ENCODE peak calls at places on chromosome 13, in five cellular contexts. One of them, this sample, is unnamed.

GRCh38 chr13:27053902-27054595 is 117.6 kb downstream of the USP12 start:
- DNase-seq in A549: no peak
- DNase-seq in activated CD4-positive, alpha-beta T cell treated with anti-CD3 and anti-CD28 coated beads, Interleukin-2, amount 50 U/mL, for 24 hours: no peak
- DNase-seq in omental fat pad: no peak
- DNase-seq in T-helper 1 cell: no peak
- DNase-seq in this sample: no peak

GRCh38 chr13:106513025-106513424 is 22.4 kb downstream of the EFNB2 start:
- DNase-seq in omental fat pad: no peak
- DNase-seq in activated CD4-positive, alpha-beta T cell treated with anti-CD3 and anti-CD28 coated beads, Interleukin-2, amount 50 U/mL, for 24 hours: no peak
- DNase-seq in T-helper 1 cell: no peak
- DNase-seq in A549: no peak
- DNase-seq in this sample: no peak

GRCh38 chr13:44710576-44710975 is 134.4 kb upstream of the TSC22D1 start:
- DNase-seq in T-helper 1 cell: no peak
- DNase-seq in A549: peak
- DNase-seq in omental fat pad: no peak
- DNase-seq in activated CD4-positive, alpha-beta T cell treated with anti-CD3 and anti-CD28 coated beads, Interleukin-2, amount 50 U/mL, for 24 hours: peak
- DNase-seq in this sample: no peak

GRCh38 chr13:74040200-74040599 is 94.0 kb downstream of the KLF12 start:
- DNase-seq in A549: peak
- DNase-seq in omental fat pad: no peak
- DNase-seq in activated CD4-positive, alpha-beta T cell treated with anti-CD3 and anti-CD28 coated beads, Interleukin-2, amount 50 U/mL, for 24 hours: no peak
- DNase-seq in T-helper 1 cell: no peak
- DNase-seq in this sample: no peak

GRCh38 chr13:21071015-21071414 is 9.6 kb upstream of the LATS2 start:
- DNase-seq in A549: no peak
- DNase-seq in T-helper 1 cell: no peak
- DNase-seq in omental fat pad: no peak
- DNase-seq in activated CD4-positive, alpha-beta T cell treated with anti-CD3 and anti-CD28 coated beads, Interleukin-2, amount 50 U/mL, for 24 hours: no peak
- DNase-seq in this sample: no peak

GRCh38 chr13:30123575-30123974 is 183.8 kb downstream of the KATNAL1 start:
- DNase-seq in T-helper 1 cell: no peak
- DNase-seq in omental fat pad: no peak
- DNase-seq in A549: no peak
- DNase-seq in activated CD4-positive, alpha-beta T cell treated with anti-CD3 and anti-CD28 coated beads, Interleukin-2, amount 50 U/mL, for 24 hours: no peak
- DNase-seq in this sample: no peak

GRCh38 chr13:51625555-51626345 is 41.5 kb downstream of the WDFY2 start:
- DNase-seq in A549: no peak
- DNase-seq in activated CD4-positive, alpha-beta T cell treated with anti-CD3 and anti-CD28 coated beads, Interleukin-2, amount 50 U/mL, for 24 hours: no peak
- DNase-seq in omental fat pad: no peak
- DNase-seq in T-helper 1 cell: no peak
- DNase-seq in this sample: no peak

GRCh38 chr13:50911051-50911690 is 1.6 kb downstream of the RNASEH2B start:
- DNase-seq in A549: no peak
- DNase-seq in activated CD4-positive, alpha-beta T cell treated with anti-CD3 and anti-CD28 coated beads, Interleukin-2, amount 50 U/mL, for 24 hours: no peak
- DNase-seq in T-helper 1 cell: no peak
- DNase-seq in omental fat pad: no peak
- DNase-seq in this sample: no peak

GRCh38 chr13:29457299-29457698 is 138.2 kb downstream of the SLC7A1 start:
- DNase-seq in activated CD4-positive, alpha-beta T cell treated with anti-CD3 and anti-CD28 coated beads, Interleukin-2, amount 50 U/mL, for 24 hours: no peak
- DNase-seq in omental fat pad: no peak
- DNase-seq in A549: no peak
- DNase-seq in T-helper 1 cell: no peak
- DNase-seq in this sample: no peak

GRCh38 chr13:97367427-97367826 is 66.5 kb upstream of the RAP2A start:
- DNase-seq in activated CD4-positive, alpha-beta T cell treated with anti-CD3 and anti-CD28 coated beads, Interleukin-2, amount 50 U/mL, for 24 hours: no peak
- DNase-seq in omental fat pad: no peak
- DNase-seq in A549: no peak
- DNase-seq in T-helper 1 cell: no peak
- DNase-seq in this sample: no peak

GRCh38 chr13:39684531-39685137 is 29.2 kb downstream of the COG6 start:
- DNase-seq in T-helper 1 cell: no peak
- DNase-seq in activated CD4-positive, alpha-beta T cell treated with anti-CD3 and anti-CD28 coated beads, Interleukin-2, amount 50 U/mL, for 24 hours: no peak
- DNase-seq in omental fat pad: no peak
- DNase-seq in A549: peak
- DNase-seq in this sample: no peak

GRCh38 chr13:97889803-97890202 is 63.7 kb upstream of the IPO5 start:
- DNase-seq in activated CD4-positive, alpha-beta T cell treated with anti-CD3 and anti-CD28 coated beads, Interleukin-2, amount 50 U/mL, for 24 hours: no peak
- DNase-seq in omental fat pad: no peak
- DNase-seq in T-helper 1 cell: no peak
- DNase-seq in A549: no peak
- DNase-seq in this sample: no peak

GRCh38 chr13:109769275-109769674 is 17.1 kb downstream of the IRS2 start:
- DNase-seq in omental fat pad: no peak
- DNase-seq in A549: no peak
- DNase-seq in T-helper 1 cell: no peak
- DNase-seq in activated CD4-positive, alpha-beta T cell treated with anti-CD3 and anti-CD28 coated beads, Interleukin-2, amount 50 U/mL, for 24 hours: no peak
- DNase-seq in this sample: no peak

GRCh38 chr13:33483471-33483870 is 197.9 kb upstream of the STARD13 start:
- DNase-seq in A549: no peak
- DNase-seq in T-helper 1 cell: no peak
- DNase-seq in activated CD4-positive, alpha-beta T cell treated with anti-CD3 and anti-CD28 coated beads, Interleukin-2, amount 50 U/mL, for 24 hours: no peak
- DNase-seq in omental fat pad: no peak
- DNase-seq in this sample: no peak

GRCh38 chr13:106680796-106681482 is 113.0 kb upstream of the ARGLU1 start:
- DNase-seq in A549: no peak
- DNase-seq in activated CD4-positive, alpha-beta T cell treated with anti-CD3 and anti-CD28 coated beads, Interleukin-2, amount 50 U/mL, for 24 hours: no peak
- DNase-seq in omental fat pad: no peak
- DNase-seq in T-helper 1 cell: no peak
- DNase-seq in this sample: no peak

GRCh38 chr13:37143901-37144300 is 38.4 kb upstream of the CSNK1A1L start:
- DNase-seq in activated CD4-positive, alpha-beta T cell treated with anti-CD3 and anti-CD28 coated beads, Interleukin-2, amount 50 U/mL, for 24 hours: no peak
- DNase-seq in T-helper 1 cell: no peak
- DNase-seq in A549: no peak
- DNase-seq in omental fat pad: no peak
- DNase-seq in this sample: no peak

GRCh38 chr13:64371045-64371444 is 2859.1 kb downstream of the PCDH9 start:
- DNase-seq in T-helper 1 cell: no peak
- DNase-seq in omental fat pad: no peak
- DNase-seq in A549: no peak
- DNase-seq in activated CD4-positive, alpha-beta T cell treated with anti-CD3 and anti-CD28 coated beads, Interleukin-2, amount 50 U/mL, for 24 hours: no peak
- DNase-seq in this sample: no peak

GRCh38 chr13:99308481-99309087 is 1.4 kb upstream of the GPR183 start:
- DNase-seq in A549: no peak
- DNase-seq in T-helper 1 cell: no peak
- DNase-seq in omental fat pad: no peak
- DNase-seq in activated CD4-positive, alpha-beta T cell treated with anti-CD3 and anti-CD28 coated beads, Interleukin-2, amount 50 U/mL, for 24 hours: no peak
- DNase-seq in this sample: no peak

GRCh38 chr13:74298912-74299311 is 164.7 kb upstream of the KLF12 start:
- DNase-seq in omental fat pad: no peak
- DNase-seq in T-helper 1 cell: no peak
- DNase-seq in activated CD4-positive, alpha-beta T cell treated with anti-CD3 and anti-CD28 coated beads, Interleukin-2, amount 50 U/mL, for 24 hours: no peak
- DNase-seq in A549: no peak
- DNase-seq in this sample: no peak

GRCh38 chr13:45749026-45749759 is 47.1 kb downstream of the CBY2 start:
- DNase-seq in omental fat pad: no peak
- DNase-seq in activated CD4-positive, alpha-beta T cell treated with anti-CD3 and anti-CD28 coated beads, Interleukin-2, amount 50 U/mL, for 24 hours: no peak
- DNase-seq in A549: no peak
- DNase-seq in T-helper 1 cell: no peak
- DNase-seq in this sample: no peak

GRCh38 chr13:27341616-27342015 is 71.0 kb downstream of the RASL11A start:
- DNase-seq in omental fat pad: peak
- DNase-seq in activated CD4-positive, alpha-beta T cell treated with anti-CD3 and anti-CD28 coated beads, Interleukin-2, amount 50 U/mL, for 24 hours: no peak
- DNase-seq in A549: no peak
- DNase-seq in T-helper 1 cell: no peak
- DNase-seq in this sample: no peak

GRCh38 chr13:98988277-98988676 is 10.4 kb upstream of the DOCK9 start:
- DNase-seq in activated CD4-positive, alpha-beta T cell treated with anti-CD3 and anti-CD28 coated beads, Interleukin-2, amount 50 U/mL, for 24 hours: no peak
- DNase-seq in omental fat pad: no peak
- DNase-seq in T-helper 1 cell: no peak
- DNase-seq in A549: no peak
- DNase-seq in this sample: no peak

GRCh38 chr13:106242554-106242953 is 292.9 kb downstream of the EFNB2 start:
- DNase-seq in A549: no peak
- DNase-seq in T-helper 1 cell: no peak
- DNase-seq in omental fat pad: no peak
- DNase-seq in activated CD4-positive, alpha-beta T cell treated with anti-CD3 and anti-CD28 coated beads, Interleukin-2, amount 50 U/mL, for 24 hours: no peak
- DNase-seq in this sample: no peak

This sample was measured in type B pancreatic cell.